ENCODE peak calls at places on chromosome 9, in nine cellular contexts. Y is choroid plexus epithelial cell; O is hepatocyte; S is activated CD8-positive, alpha-beta T cell treated with anti-CD3 and anti-CD28 coated beads, Interleukin-2, amount 10 ng/mL, durations not matched to agents 7 days and 5 days; C is NCI-H1092 treated with DMSO at 0.1 percent for 48 hours; B is stimulated activated CD4-positive, alpha-beta T cell treated with anti-CD3 and anti-CD28 coated beads, TNF-alpha, amount 100 ng/mL, for 4 hours; L is stimulated activated effector memory CD8-positive, alpha-beta T cell treated with anti-CD3 and anti-CD28 coated beads, Interleukin-12 subunit alpha, Interleukin-12 subunit beta, amount 100 ng/mL, for 72 hours; U is KG1; T is fibroblast of the aortic adventitia. K is an unnamed sample.

GRCh38 chr9:131997779-131998178 is 81.9 kb downstream of the MED27 start:
- DNase-seq in L (no peak), B (no peak), S (no peak), C (no peak), O (no peak), T (peak; percentile 90), Y (peak; percentile 61), U (no peak), K (no peak)

GRCh38 chr9:115531410-115532130 is 413.6 kb upstream of the TNC start:
- DNase-seq in U (no peak), S (no peak), T (peak; percentile 78), C (no peak), B (no peak), O (no peak), L (no peak), Y (peak; percentile 62), K (no peak)

GRCh38 chr9:130138791-130139190 is 33.4 kb upstream of the NCS1 start:
- DNase-seq in B (no peak), C (peak; percentile 27), O (peak; percentile 78), S (no peak), Y (peak; percentile 97), L (no peak), U (no peak), T (peak; percentile 98), K (no peak)

GRCh38 chr9:8270235-8270634 is 470.7 kb upstream of the DMAC1 start:
- DNase-seq in S (no peak), T (no peak), B (no peak), U (no peak), Y (no peak), L (no peak), O (peak; percentile 12), C (no peak), K (no peak)

GRCh38 chr9:119634036-119634435 is 264.8 kb upstream of the BRINP1 start:
- DNase-seq in U (no peak), T (no peak), S (no peak), Y (no peak), B (no peak), C (no peak), O (no peak), L (no peak), K (no peak)

GRCh38 chr9:97928968-97929604 is 6.8 kb upstream of the TRMO start:
- DNase-seq in U (no peak), L (no peak), B (no peak), O (no peak), C (no peak), T (no peak), S (no peak), Y (no peak), K (no peak)

GRCh38 chr9:70410368-70410767 is 4.1 kb downstream of the KLF9 start:
- DNase-seq in Y (peak; percentile 64), T (peak; percentile 70), O (no peak), B (no peak), L (no peak), S (no peak), U (no peak), C (no peak), K (no peak)

GRCh38 chr9:131334568-131335105 is 45.1 kb downstream of the PLPP7 start:
- DNase-seq in L (no peak), S (no peak), T (peak; percentile 70), C (no peak), O (peak; percentile 46), B (no peak), U (no peak), Y (peak; percentile 64), K (peak; percentile 42)

GRCh38 chr9:126683698-126684044 is 69.9 kb downstream of the LMX1B start:
- DNase-seq in C (no peak), U (no peak), S (no peak), L (no peak), B (no peak), O (no peak), Y (no peak), T (no peak), K (no peak)

GRCh38 chr9:77384406-77384805 is 207.1 kb downstream of the VPS13A start:
- DNase-seq in L (no peak), T (peak; percentile 42), U (no peak), S (no peak), C (no peak), Y (peak; percentile 80), O (no peak), B (no peak), K (no peak)

GRCh38 chr9:109584205-109584604 is 86.1 kb upstream of the PTPN3 start:
- DNase-seq in O (no peak), T (no peak), C (no peak), Y (no peak), L (no peak), S (no peak), B (no peak), U (no peak), K (no peak)